ENCODE peak calls at places on chromosomes 13 and 19, in six cellular contexts. O, F, B, A, V and M are unnamed samples.

GRCh38 chr19:17749912-17750317 is 1.4 kb upstream of the FCHO1 start:
- DNase-seq in F (no peak), B (peak), V (no peak), A (peak), O (no peak), M (no peak)

GRCh38 chr13:32022292-32022691 is 9.3 kb upstream of the FRY start:
- DNase-seq in F (no peak), O (no peak), V (no peak), B (no peak), A (no peak), M (no peak)

GRCh38 chr19:35055715-35056179 is 14.2 kb downstream of the HPN start:
- DNase-seq in V (no peak), A (no peak), O (peak), B (no peak), F (peak), M (no peak)

GRCh38 chr13:27038323-27038722 is 133.3 kb downstream of the USP12 start:
- DNase-seq in O (no peak), F (peak), V (no peak), A (peak), B (no peak), M (no peak)

GRCh38 chr13:51731759-51732158 is 72.2 kb downstream of the DHRS12 start:
- DNase-seq in V (no peak), F (no peak), A (peak), O (no peak), B (no peak), M (peak)

GRCh38 chr13:87123987-87124784 is 547.0 kb upstream of the SLITRK5 start:
- DNase-seq in O (peak), F (peak), V (no peak), B (no peak), A (peak), M (peak)

GRCh38 chr13:34372581-34372980 is 554.6 kb downstream of the RFC3 start:
- DNase-seq in B (no peak), A (no peak), O (no peak), V (no peak), F (no peak), M (no peak)

GRCh38 chr19:39448271-39448670 is 2.9 kb downstream of the SUPT5H start:
- DNase-seq in O (no peak), B (no peak), F (peak), A (peak), V (no peak), M (no peak)

GRCh38 chr13:112496166-112496565 is 91.8 kb downstream of the TUBGCP3 start:
- DNase-seq in A (no peak), O (no peak), V (no peak), B (no peak), F (no peak), M (no peak)

GRCh38 chr13:29993716-29994488 is 143.5 kb upstream of the UBL3 start:
- DNase-seq in A (peak), O (no peak), B (no peak), V (no peak), F (peak), M (no peak)

GRCh38 chr13:79780240-79780639 is 299.3 kb downstream of the NDFIP2 start:
- DNase-seq in V (no peak), B (no peak), F (peak), A (no peak), O (no peak), M (no peak)

GRCh38 chr13:97648171-97648880 is 214.4 kb downstream of the RAP2A start:
- DNase-seq in O (no peak), F (peak), B (no peak), A (peak), V (no peak), M (no peak)

GRCh38 chr19:1157931-1158884 is 15.9 kb downstream of the SBNO2 start:
- DNase-seq in A (no peak), O (no peak), V (no peak), B (peak), F (no peak), M (no peak)

GRCh38 chr13:101838305-101838835 is 385.9 kb downstream of the ITGBL1 start:
- DNase-seq in V (no peak), O (no peak), B (no peak), F (no peak), A (peak), M (no peak)

GRCh38 chr19:19257137-19257536 is 16.0 kb downstream of the TM6SF2 start:
- DNase-seq in O (no peak), F (no peak), A (no peak), V (no peak), B (no peak), M (no peak)

GRCh38 chr19:16371540-16371986 is 46.9 kb downstream of the KLF2 start:
- DNase-seq in F (no peak), V (peak), B (peak), A (no peak), O (no peak), M (no peak)

GRCh38 chr19:33797821-33798633 is 1.4 kb downstream of the KCTD15 start:
- DNase-seq in F (peak), A (peak), O (peak), B (peak), V (peak), M (no peak)

GRCh38 chr13:102291587-102292218 is 110.1 kb downstream of the FGF14 start:
- DNase-seq in B (no peak), A (peak), V (no peak), F (peak), O (peak), M (no peak)

GRCh38 chr13:89204435-89204834 is 1533.3 kb downstream of the SLITRK5 start:
- DNase-seq in V (no peak), B (no peak), A (no peak), F (no peak), O (no peak), M (no peak)

GRCh38 chr13:101416181-101417042 is at the start of gene NALCN:
- DNase-seq in B (no peak), O (peak), A (peak), V (no peak), F (peak), M (no peak)

GRCh38 chr19:42601811-42602443 is 7.2 kb upstream of the CEACAM8 start:
- DNase-seq in V (no peak), F (peak), B (no peak), A (peak), O (peak), M (peak)

GRCh38 chr19:1929051-1929742 is 11.8 kb upstream of the CSNK1G2 start:
- DNase-seq in B (peak), F (peak), A (peak), V (peak), O (peak), M (no peak)

GRCh38 chr13:73220966-73221720 is 162.3 kb downstream of the KLF5 start:
- DNase-seq in V (no peak), O (peak), B (no peak), A (no peak), F (peak), M (no peak)

GRCh38 chr13:99916366-99917103 is 55.0 kb downstream of the ZIC5 start:
- DNase-seq in A (peak), B (no peak), V (no peak), O (peak), F (peak), M (peak)

GRCh38 chr13:60969659-60970058 is 446.0 kb downstream of the PCDH20 start:
- DNase-seq in F (no peak), A (no peak), B (no peak), O (no peak), V (no peak), M (no peak)

GRCh38 chr19:55809381-55810058 is 22.3 kb downstream of the NLRP11 start:
- DNase-seq in V (peak), B (peak), O (peak), F (peak), A (peak), M (peak)

GRCh38 chr19:19602713-19603320 is 15.7 kb downstream of the PBX4 start:
- DNase-seq in F (peak), V (no peak), A (no peak), B (no peak), O (no peak), M (no peak)

GRCh38 chr19:23118400-23118799 is 1.6 kb downstream of the ZNF730 start:
- DNase-seq in O (no peak), A (no peak), B (no peak), V (no peak), F (no peak), M (no peak)

GRCh38 chr19:10848208-10848843 is at the start of gene C19orf38:
- DNase-seq in V (no peak), O (no peak), A (no peak), F (no peak), B (peak), M (no peak)

GRCh38 chr13:25214371-25215252 is 42.5 kb upstream of the AMER2 start:
- DNase-seq in V (no peak), A (peak), B (no peak), O (no peak), F (peak), M (peak)

GRCh38 chr13:30576528-30576927 is 41.2 kb upstream of the USPL1 start:
- DNase-seq in A (peak), O (peak), F (peak), B (no peak), V (no peak), M (no peak)

GRCh38 chr13:78602561-78603239 is 652 bp downstream of the POU4F1 start:
- DNase-seq in O (no peak), B (no peak), V (no peak), A (no peak), F (no peak), M (no peak)
- H3K4me3 ChIP-seq in O (no peak), B (peak), V (no peak), A (no peak), F (peak), M (no peak)

DNA sequence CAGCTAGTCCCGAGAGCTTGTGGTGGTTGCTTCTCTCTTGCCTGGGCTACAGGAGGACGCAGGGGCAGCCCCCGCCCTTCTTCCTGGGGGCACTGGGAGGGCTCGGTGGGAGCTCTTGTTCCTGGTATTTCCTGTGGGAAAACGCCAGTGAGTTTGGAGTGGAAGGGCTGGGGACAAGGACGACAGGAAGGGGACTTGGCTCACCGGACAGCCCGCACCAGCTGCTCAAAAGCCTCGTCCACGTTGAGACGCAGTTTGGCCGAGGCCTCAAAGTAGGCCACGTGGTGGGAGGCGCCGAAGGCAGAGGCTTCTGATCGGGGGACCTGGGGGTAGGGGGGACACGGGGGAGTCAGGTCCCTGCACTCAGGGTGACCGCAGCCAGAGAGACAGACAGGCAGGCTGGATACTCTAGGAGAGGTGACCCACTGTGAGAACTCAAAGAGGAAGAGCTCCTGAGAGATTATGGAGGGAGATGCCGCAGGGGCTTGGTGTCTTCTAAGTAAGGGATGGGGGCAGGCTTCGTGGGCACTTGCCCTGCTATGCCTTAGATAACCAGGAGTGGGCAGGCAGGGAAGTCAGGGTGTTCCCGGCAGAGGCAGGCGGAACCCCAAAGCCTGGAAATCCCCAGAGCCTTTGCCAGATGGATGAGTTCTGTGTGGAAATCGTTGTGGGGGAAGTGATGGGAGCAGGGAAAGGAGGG is 4.3 kb downstream of the RRAS start:
- DNase-seq in F (no peak), B (no peak), A (peak), O (no peak), V (no peak), M (no peak)
- TF ChIP-seq CTCF in F (peak), B (no peak), A (peak), O (peak), V (no peak), M (no peak)

GRCh38 chr19:4580961-4581380 is 21.5 kb upstream of the SEMA6B start:
- DNase-seq in A (no peak), V (no peak), B (no peak), O (no peak), F (no peak), M (no peak)
- H3K4me3 ChIP-seq in A (peak), V (no peak), B (peak), O (no peak), F (no peak), M (no peak)

GRCh38 chr19:30696514-30696913 is 324.3 kb downstream of the ZNF536 start:
- DNase-seq in A (peak), F (no peak), V (no peak), O (peak), B (no peak), M (no peak)
- TF ChIP-seq CTCF in A (peak), F (peak), V (no peak), O (peak), B (no peak), M (no peak)

GRCh38 chr13:41017744-41018582 is 1.2 kb downstream of the ELF1 start:
- DNase-seq in A (no peak), F (peak), B (no peak), V (no peak), O (no peak), M (no peak)

GRCh38 chr13:41018583-41018909 is 570 bp downstream of the ELF1 start:
- DNase-seq in V (no peak), F (no peak), B (no peak), O (no peak), A (no peak), M (no peak)

GRCh38 chr13:41019027-41019487 is at the start of gene ELF1:
- DNase-seq in B (peak), O (peak), V (peak), F (peak), A (peak), M (peak)

GRCh38 chr13:41017153-41017552 is 2.0 kb downstream of the ELF1 start:
- DNase-seq in A (no peak), F (peak), O (peak), V (no peak), B (no peak), M (no peak)

GRCh38 chr13:41019578-41020347 is 647 bp upstream of the ELF1 start:
- DNase-seq in O (peak), B (no peak), V (no peak), A (no peak), F (no peak), M (no peak)
- H3K4me3 ChIP-seq in O (peak), B (no peak), V (no peak), A (no peak), F (no peak), M (no peak)

GRCh38 chr13:49097374-49097773 is 121.7 kb downstream of the FNDC3A start:
- DNase-seq in A (peak), V (no peak), B (no peak), O (no peak), F (peak), M (no peak)

GRCh38 chr13:49099513-49099877 is 120.6 kb upstream of the MLNR start:
- DNase-seq in V (no peak), F (no peak), O (no peak), A (no peak), B (no peak), M (no peak)

GRCh38 chr13:49098198-49098597 is 121.9 kb upstream of the MLNR start:
- DNase-seq in O (peak), V (no peak), F (peak), A (peak), B (peak), M (peak)

GRCh38 chr13:49100637-49101570 is 119.2 kb upstream of the MLNR start:
- DNase-seq in A (no peak), B (no peak), F (no peak), O (no peak), V (no peak), M (no peak)

GRCh38 chr13:49098771-49099512 is 121.2 kb upstream of the MLNR start:
- DNase-seq in O (no peak), B (no peak), F (peak), A (peak), V (no peak), M (no peak)
- TF ChIP-seq CTCF in O (peak), B (no peak), F (peak), A (peak), V (peak), M (peak)